ENCODE peak calls at places on chromosomes 7 and 10, in ten cellular contexts. One of them, this sample, is unnamed. For H3K4me1, the result is how much of the 10 kb centered on the place peaks cover.

GRCh38 chr10:33180390-33180789 is 154.1 kb downstream of the NRP1 start:
- DNase-seq in heart left ventricle: no peak
- DNase-seq in stomach: no peak
- DNase-seq in Panc1: no peak
- DNase-seq in astrocyte: peak
- DNase-seq in colonic mucosa: no peak
- DNase-seq in kidney: no peak
- DNase-seq in upper lobe of right lung: no peak
- DNase-seq in breast epithelium: no peak
- DNase-seq in hepatocyte: no peak
- DNase-seq in this sample: no peak

GRCh38 chr10:108392286-108392685 is 1227.8 kb upstream of the SORCS1 start:
- DNase-seq in upper lobe of right lung: no peak
- DNase-seq in kidney: no peak
- DNase-seq in Panc1: no peak
- DNase-seq in colonic mucosa: no peak
- DNase-seq in heart left ventricle: no peak
- DNase-seq in astrocyte: peak
- DNase-seq in hepatocyte: no peak
- DNase-seq in stomach: no peak
- DNase-seq in breast epithelium: no peak
- DNase-seq in this sample: no peak

GRCh38 chr10:92891885-92892705 is 43.8 kb downstream of the EXOC6 start:
- DNase-seq in hepatocyte: peak
- DNase-seq in kidney: peak
- DNase-seq in Panc1: peak
- DNase-seq in breast epithelium: peak
- DNase-seq in heart left ventricle: no peak
- DNase-seq in colonic mucosa: peak
- DNase-seq in astrocyte: peak
- DNase-seq in upper lobe of right lung: no peak
- DNase-seq in stomach: peak
- DNase-seq in this sample: no peak

GRCh38 chr10:117365612-117366011 is 9.6 kb downstream of the PDZD8 start:
- DNase-seq in hepatocyte: peak
- DNase-seq in heart left ventricle: no peak
- DNase-seq in kidney: no peak
- DNase-seq in colonic mucosa: no peak
- DNase-seq in breast epithelium: peak
- DNase-seq in stomach: peak
- DNase-seq in astrocyte: no peak
- DNase-seq in upper lobe of right lung: no peak
- DNase-seq in Panc1: peak
- DNase-seq in this sample: no peak

GRCh38 chr7:35314354-35314753 is 60.5 kb upstream of the TBX20 start:
- DNase-seq in astrocyte: no peak
- DNase-seq in hepatocyte: no peak
- DNase-seq in upper lobe of right lung: no peak
- DNase-seq in breast epithelium: no peak
- DNase-seq in kidney: no peak
- DNase-seq in Panc1: no peak
- DNase-seq in colonic mucosa: no peak
- DNase-seq in stomach: no peak
- DNase-seq in heart left ventricle: no peak
- DNase-seq in this sample: no peak

GRCh38 chr10:132346806-132347205 is 14.8 kb downstream of the LRRC27 start:
- DNase-seq in upper lobe of right lung: peak
- DNase-seq in kidney: no peak
- DNase-seq in hepatocyte: no peak
- DNase-seq in stomach: no peak
- DNase-seq in colonic mucosa: no peak
- DNase-seq in Panc1: no peak
- DNase-seq in astrocyte: no peak
- DNase-seq in breast epithelium: no peak
- DNase-seq in heart left ventricle: no peak
- DNase-seq in this sample: no peak

GRCh38 chr7:80941206-80941758 is 22.4 kb upstream of the SEMA3C start:
- DNase-seq in stomach: no peak
- DNase-seq in kidney: no peak
- DNase-seq in Panc1: peak
- DNase-seq in astrocyte: peak
- DNase-seq in colonic mucosa: no peak
- DNase-seq in upper lobe of right lung: no peak
- DNase-seq in heart left ventricle: no peak
- DNase-seq in breast epithelium: no peak
- DNase-seq in hepatocyte: peak
- DNase-seq in this sample: no peak

GRCh38 chr7:45682358-45682735 is 108.2 kb downstream of the ADCY1 start:
- DNase-seq in upper lobe of right lung: peak
- DNase-seq in astrocyte: no peak
- DNase-seq in colonic mucosa: peak
- DNase-seq in kidney: no peak
- DNase-seq in heart left ventricle: no peak
- DNase-seq in breast epithelium: no peak
- DNase-seq in Panc1: no peak
- DNase-seq in hepatocyte: no peak
- DNase-seq in stomach: peak
- DNase-seq in this sample: peak

GRCh38 chr7:49324707-49325106 is 400.4 kb downstream of the CDC14C start:
- DNase-seq in colonic mucosa: no peak
- DNase-seq in stomach: no peak
- DNase-seq in hepatocyte: no peak
- DNase-seq in astrocyte: peak
- DNase-seq in breast epithelium: no peak
- DNase-seq in kidney: no peak
- DNase-seq in upper lobe of right lung: no peak
- DNase-seq in Panc1: peak
- DNase-seq in heart left ventricle: no peak
- DNase-seq in this sample: no peak

GRCh38 chr7:25632616-25633015 is 404.3 kb upstream of the NPVF start:
- DNase-seq in upper lobe of right lung: no peak
- DNase-seq in heart left ventricle: no peak
- DNase-seq in colonic mucosa: no peak
- DNase-seq in astrocyte: no peak
- DNase-seq in hepatocyte: no peak
- DNase-seq in breast epithelium: no peak
- DNase-seq in stomach: no peak
- DNase-seq in kidney: no peak
- DNase-seq in Panc1: no peak
- DNase-seq in this sample: no peak

GRCh38 chr10:97196213-97197029 is 10.7 kb upstream of the SLIT1 start:
- DNase-seq in heart left ventricle: peak
- DNase-seq in upper lobe of right lung: peak
- DNase-seq in stomach: peak
- DNase-seq in Panc1: peak
- DNase-seq in breast epithelium: no peak
- DNase-seq in hepatocyte: peak
- DNase-seq in kidney: peak
- DNase-seq in colonic mucosa: peak
- DNase-seq in astrocyte: peak
- DNase-seq in this sample: no peak

GRCh38 chr7:157787275-157787701 is 450.5 kb downstream of the DNAJB6 start:
- DNase-seq in Panc1: no peak
- DNase-seq in colonic mucosa: no peak
- DNase-seq in upper lobe of right lung: no peak
- DNase-seq in kidney: peak
- DNase-seq in heart left ventricle: no peak
- DNase-seq in breast epithelium: no peak
- DNase-seq in astrocyte: no peak
- DNase-seq in stomach: no peak
- DNase-seq in hepatocyte: no peak
- DNase-seq in this sample: no peak

GRCh38 chr10:93175490-93175889 is 101.8 kb downstream of the CYP26A1 start:
- DNase-seq in stomach: no peak
- DNase-seq in Panc1: no peak
- DNase-seq in colonic mucosa: no peak
- DNase-seq in astrocyte: no peak
- DNase-seq in breast epithelium: no peak
- DNase-seq in kidney: no peak
- DNase-seq in hepatocyte: no peak
- DNase-seq in upper lobe of right lung: no peak
- DNase-seq in heart left ventricle: no peak
- DNase-seq in this sample: no peak

GRCh38 chr7:130369831-130370230 is 10.5 kb upstream of the CPA1 start:
- DNase-seq in astrocyte: no peak
- DNase-seq in colonic mucosa: no peak
- DNase-seq in kidney: no peak
- DNase-seq in heart left ventricle: no peak
- DNase-seq in stomach: no peak
- DNase-seq in breast epithelium: no peak
- DNase-seq in Panc1: no peak
- DNase-seq in upper lobe of right lung: no peak
- DNase-seq in hepatocyte: no peak
- DNase-seq in this sample: no peak

GRCh38 chr7:130368347-130368746 is 11.9 kb upstream of the CPA1 start:
- DNase-seq in kidney: no peak
- DNase-seq in upper lobe of right lung: no peak
- DNase-seq in Panc1: no peak
- DNase-seq in colonic mucosa: no peak
- DNase-seq in stomach: no peak
- DNase-seq in breast epithelium: no peak
- DNase-seq in astrocyte: no peak
- DNase-seq in hepatocyte: no peak
- DNase-seq in heart left ventricle: no peak
- DNase-seq in this sample: no peak

GRCh38 chr7:130371059-130371458 is 9.2 kb upstream of the CPA1 start:
- DNase-seq in breast epithelium: no peak
- DNase-seq in kidney: peak
- DNase-seq in heart left ventricle: no peak
- DNase-seq in hepatocyte: no peak
- DNase-seq in Panc1: no peak
- DNase-seq in upper lobe of right lung: no peak
- DNase-seq in astrocyte: no peak
- DNase-seq in colonic mucosa: no peak
- DNase-seq in stomach: peak
- DNase-seq in this sample: peak

GRCh38 chr7:130367836-130368235 is 12.5 kb upstream of the CPA1 start:
- DNase-seq in hepatocyte: no peak
- DNase-seq in upper lobe of right lung: no peak
- DNase-seq in breast epithelium: no peak
- DNase-seq in colonic mucosa: no peak
- DNase-seq in kidney: no peak
- DNase-seq in Panc1: no peak
- DNase-seq in astrocyte: no peak
- DNase-seq in heart left ventricle: no peak
- DNase-seq in stomach: no peak
- DNase-seq in this sample: no peak

DNA sequence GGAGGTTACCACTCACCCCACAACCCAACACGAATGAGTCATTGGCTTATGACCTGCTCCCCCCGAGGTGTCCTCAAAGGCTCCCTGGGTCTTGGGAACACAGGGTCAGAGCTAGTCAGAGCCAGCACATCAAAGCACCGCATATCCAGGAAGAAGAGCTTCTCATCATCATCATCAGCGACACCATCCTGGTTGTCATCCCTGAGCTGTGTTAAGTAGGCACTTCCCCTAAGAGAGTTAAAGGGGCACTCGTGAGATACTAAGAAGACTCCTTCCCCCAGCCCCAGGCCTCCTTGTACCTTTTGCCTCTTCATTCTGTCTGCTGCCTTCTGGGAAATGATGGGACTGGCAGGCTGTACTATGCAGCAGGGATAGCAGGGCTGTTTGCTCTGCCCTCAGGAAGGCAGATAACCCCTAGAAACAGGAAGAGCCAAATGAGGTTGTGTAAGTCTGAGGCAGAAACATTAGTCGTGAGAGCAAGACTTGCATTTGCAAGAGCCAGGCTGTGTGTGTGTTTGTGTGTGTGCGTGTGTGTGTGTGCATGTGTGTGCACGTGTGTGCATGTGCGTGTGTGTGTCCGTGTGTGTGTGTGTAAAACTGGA is 11.1 kb upstream of the CPA1 start:
- DNase-seq in breast epithelium: no peak
- DNase-seq in stomach: no peak
- DNase-seq in Panc1: no peak
- DNase-seq in hepatocyte: peak
- DNase-seq in astrocyte: peak
- DNase-seq in upper lobe of right lung: no peak
- DNase-seq in colonic mucosa: no peak
- DNase-seq in kidney: no peak
- DNase-seq in heart left ventricle: no peak
- DNase-seq in this sample: no peak
- H3K4me1 ChIP-seq in breast epithelium: under half
- H3K4me1 ChIP-seq in stomach: under half
- H3K4me1 ChIP-seq in Panc1: under half
- H3K4me1 ChIP-seq in hepatocyte: half or more
- H3K4me1 ChIP-seq in astrocyte: half or more
- H3K4me1 ChIP-seq in upper lobe of right lung: under half
- H3K4me1 ChIP-seq in colonic mucosa: under half
- H3K4me1 ChIP-seq in kidney: under half
- H3K4me1 ChIP-seq in heart left ventricle: under half
- H3K4me1 ChIP-seq in this sample: under half

GRCh38 chr10:69802424-69803161 is 887 bp downstream of the COL13A1 start:
- DNase-seq in upper lobe of right lung: no peak
- DNase-seq in hepatocyte: peak
- DNase-seq in breast epithelium: no peak
- DNase-seq in kidney: peak
- DNase-seq in colonic mucosa: peak
- DNase-seq in stomach: no peak
- DNase-seq in Panc1: no peak
- DNase-seq in heart left ventricle: peak
- DNase-seq in astrocyte: peak
- DNase-seq in this sample: no peak
- TF ChIP-seq CTCF in upper lobe of right lung: peak
- TF ChIP-seq CTCF in hepatocyte: peak
- TF ChIP-seq CTCF in breast epithelium: no peak
- TF ChIP-seq CTCF in kidney: no peak
- TF ChIP-seq CTCF in colonic mucosa: no peak
- TF ChIP-seq CTCF in stomach: no peak
- TF ChIP-seq CTCF in Panc1: no peak
- TF ChIP-seq CTCF in heart left ventricle: no peak
- TF ChIP-seq CTCF in astrocyte: no peak
- TF ChIP-seq CTCF in this sample: peak

DNA sequence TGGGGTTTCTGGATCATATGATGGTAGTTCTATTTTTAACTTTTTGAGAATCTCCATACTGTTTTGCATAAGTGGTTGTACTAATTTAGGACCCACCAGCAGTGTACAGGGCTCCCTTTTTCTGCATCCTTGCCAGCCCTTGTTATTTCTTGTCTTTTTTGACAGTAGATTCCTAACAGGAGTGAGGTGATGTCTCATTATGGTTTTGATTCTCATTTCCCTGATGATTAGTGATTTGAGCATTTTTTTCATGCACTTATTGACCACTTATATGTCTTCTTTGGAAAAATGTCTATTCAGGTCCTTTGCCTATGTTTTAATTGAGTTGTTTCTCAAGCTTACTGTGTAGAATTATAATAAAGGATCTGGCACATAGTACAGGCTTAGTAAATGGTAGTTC is 238.8 kb upstream of the BMPER start:
- DNase-seq in hepatocyte: no peak
- DNase-seq in upper lobe of right lung: no peak
- DNase-seq in astrocyte: peak
- DNase-seq in heart left ventricle: no peak
- DNase-seq in colonic mucosa: no peak
- DNase-seq in kidney: no peak
- DNase-seq in stomach: no peak
- DNase-seq in Panc1: no peak
- DNase-seq in breast epithelium: no peak
- DNase-seq in this sample: no peak
- H3K4me1 ChIP-seq in hepatocyte: under half
- H3K4me1 ChIP-seq in upper lobe of right lung: under half
- H3K4me1 ChIP-seq in astrocyte: under half
- H3K4me1 ChIP-seq in heart left ventricle: under half
- H3K4me1 ChIP-seq in colonic mucosa: under half
- H3K4me1 ChIP-seq in kidney: under half
- H3K4me1 ChIP-seq in stomach: under half
- H3K4me1 ChIP-seq in Panc1: under half
- H3K4me1 ChIP-seq in breast epithelium: under half
- H3K4me1 ChIP-seq in this sample: under half

GRCh38 chr7:115356139-115356746 is 434.3 kb downstream of the MDFIC start:
- DNase-seq in heart left ventricle: no peak
- DNase-seq in upper lobe of right lung: no peak
- DNase-seq in kidney: no peak
- DNase-seq in Panc1: no peak
- DNase-seq in hepatocyte: peak
- DNase-seq in breast epithelium: no peak
- DNase-seq in colonic mucosa: no peak
- DNase-seq in astrocyte: peak
- DNase-seq in stomach: no peak
- DNase-seq in this sample: no peak
- TF ChIP-seq CTCF in heart left ventricle: peak
- TF ChIP-seq CTCF in upper lobe of right lung: peak
- TF ChIP-seq CTCF in kidney: peak
- TF ChIP-seq CTCF in Panc1: peak
- TF ChIP-seq CTCF in hepatocyte: peak
- TF ChIP-seq CTCF in breast epithelium: no peak
- TF ChIP-seq CTCF in colonic mucosa: no peak
- TF ChIP-seq CTCF in astrocyte: peak
- TF ChIP-seq CTCF in stomach: peak
- TF ChIP-seq CTCF in this sample: no peak

This sample was measured in ascending aorta.